ENCODE peak calls at places on chromosome 16, in four cellular contexts. M is KG1, D is T-cell, O is NCI-H524. S is an unnamed sample.

GRCh38 chr16:12971216-12971615 is 69.8 kb downstream of the SHISA9 start:
- DNase-seq in M (no peak), O (peak; percentile 99), D (no peak), S (no peak)

GRCh38 chr16:27745348-27745747 is 195.4 kb downstream of the KATNIP start:
- DNase-seq in D (no peak), O (no peak), M (no peak), S (no peak)

GRCh38 chr16:22098538-22099255 is 6.4 kb downstream of the VWA3A start:
- DNase-seq in M (peak; percentile 4), O (peak; percentile 50), D (no peak), S (peak; percentile 24)

GRCh38 chr16:13178318-13178717 is 276.9 kb downstream of the SHISA9 start:
- DNase-seq in M (no peak), D (no peak), O (peak; percentile 43), S (no peak)

GRCh38 chr16:28491080-28491969 is 549 bp downstream of the CLN3 start:
- DNase-seq in O (no peak), D (peak; percentile 25), M (no peak), S (peak; percentile 70)

GRCh38 chr16:87169509-87169985 is 147.6 kb downstream of the C16orf95 start:
- DNase-seq in D (no peak), O (no peak), M (no peak), S (no peak)

GRCh38 chr16:29818082-29818481 is 2.1 kb downstream of the PAGR1 start:
- DNase-seq in O (no peak), M (no peak), D (no peak), S (no peak)

GRCh38 chr16:52496051-52496876 is 50.7 kb downstream of the TOX3 start:
- DNase-seq in M (no peak), D (no peak), O (no peak), S (no peak)

GRCh38 chr16:84482951-84483881 is 21.2 kb downstream of the MEAK7 start:
- DNase-seq in O (no peak), D (no peak), M (no peak), S (no peak)

GRCh38 chr16:1333149-1333812 is at the start of gene BAIAP3:
- DNase-seq in D (peak; percentile 43), M (no peak), O (no peak), S (no peak)

GRCh38 chr16:17972460-17972943 is 364.0 kb downstream of the NPIPA8 start:
- DNase-seq in D (no peak), O (peak; percentile 71), M (no peak), S (no peak)

GRCh38 chr16:85757341-85757822 is 6.5 kb upstream of the C16orf74 start:
- DNase-seq in M (no peak), O (no peak), D (no peak), S (no peak)

GRCh38 chr16:914453-914852 is 56.3 kb downstream of the LMF1 start:
- DNase-seq in M (no peak), O (no peak), D (no peak), S (no peak)

GRCh38 chr16:66592814-66593213 is 11.7 kb upstream of the CMTM3 start:
- DNase-seq in M (no peak), D (no peak), O (no peak), S (no peak)

GRCh38 chr16:66058181-66058580 is 308.3 kb upstream of the CDH5 start:
- DNase-seq in D (no peak), O (no peak), M (no peak), S (no peak)

GRCh38 chr16:10608687-10609409 is 28.4 kb upstream of the EMP2 start:
- DNase-seq in O (no peak), D (no peak), M (no peak), S (no peak)

GRCh38 chr16:85126731-85127662 is 14.7 kb upstream of the CIBAR2 start:
- DNase-seq in O (peak; percentile 79), M (no peak), D (no peak), S (no peak)

GRCh38 chr16:2897110-2897509 is 14.1 kb downstream of the FLYWCH2 start:
- DNase-seq in D (no peak), M (no peak), O (no peak), S (no peak)

GRCh38 chr16:1932050-1933028 is 10.7 kb downstream of the MSRB1 start:
- DNase-seq in O (no peak), D (no peak), M (no peak), S (no peak)

GRCh38 chr16:31201511-31202401 is 804 bp downstream of the PYCARD start:
- DNase-seq in M (no peak), D (peak; percentile 44), O (no peak), S (peak; percentile 78)

GRCh38 chr16:69827527-69827926 is 65.4 kb downstream of the WWP2 start:
- DNase-seq in O (no peak), D (no peak), M (no peak), S (no peak)

GRCh38 chr16:68446941-68447675 is 1.2 kb downstream of the SMPD3 start:
- DNase-seq in O (no peak), M (no peak), D (no peak), S (no peak)

GRCh38 chr16:13083687-13084086 is 182.3 kb downstream of the SHISA9 start:
- DNase-seq in M (no peak), D (no peak), O (no peak), S (no peak)

GRCh38 chr16:11312718-11313492 is 31.8 kb upstream of the PRM1 start:
- DNase-seq in D (no peak), O (no peak), M (no peak), S (no peak)

GRCh38 chr16:84308120-84308519 is 13.4 kb downstream of the WFDC1 start:
- DNase-seq in M (no peak), D (no peak), O (peak; percentile 74), S (peak; percentile 25)

GRCh38 chr16:85845276-85845675 is 45.8 kb downstream of the COX4I1 start:
- DNase-seq in D (no peak), M (no peak), O (no peak), S (no peak)

GRCh38 chr16:50604610-50605009 is 56.4 kb downstream of the NKD1 start:
- DNase-seq in O (no peak), M (no peak), D (no peak), S (no peak)

GRCh38 chr16:89552329-89552728 is 8.2 kb upstream of the RPL13 start:
- DNase-seq in M (no peak), O (no peak), D (no peak), S (no peak)

S was measured in HL-60.